ENCODE peak calls at places on chromosomes 12 and 14, in five cellular contexts. One of them, this sample, is unnamed.

GRCh38 chr14:102150636-102151195 is 11.0 kb downstream of the WDR20 start:
- DNase-seq in mammary epithelial cell: no peak
- DNase-seq in tibial nerve: no peak
- DNase-seq in colonic mucosa: no peak
- DNase-seq in CD4-positive, alpha-beta T cell: no peak
- DNase-seq in this sample: no peak

GRCh38 chr14:95163132-95163531 is 5.8 kb upstream of the DICER1 start:
- DNase-seq in mammary epithelial cell: no peak
- DNase-seq in tibial nerve: no peak
- DNase-seq in colonic mucosa: no peak
- DNase-seq in CD4-positive, alpha-beta T cell: no peak
- DNase-seq in this sample: no peak

GRCh38 chr12:14249368-14249767 is 116.1 kb upstream of the ATF7IP start:
- DNase-seq in mammary epithelial cell: peak; percentile 46
- DNase-seq in tibial nerve: no peak
- DNase-seq in colonic mucosa: no peak
- DNase-seq in CD4-positive, alpha-beta T cell: no peak
- DNase-seq in this sample: no peak

GRCh38 chr12:130357241-130357640 is 19.6 kb downstream of the PIWIL1 start:
- DNase-seq in mammary epithelial cell: no peak
- DNase-seq in tibial nerve: no peak
- DNase-seq in colonic mucosa: no peak
- DNase-seq in CD4-positive, alpha-beta T cell: no peak
- DNase-seq in this sample: no peak

GRCh38 chr12:122352394-122352793 is 70.1 kb downstream of the CLIP1 start:
- DNase-seq in mammary epithelial cell: no peak
- DNase-seq in tibial nerve: no peak
- DNase-seq in colonic mucosa: no peak
- DNase-seq in CD4-positive, alpha-beta T cell: no peak
- DNase-seq in this sample: no peak

GRCh38 chr12:12010277-12011031 is 60.3 kb upstream of the BCL2L14 start:
- DNase-seq in mammary epithelial cell: peak; percentile 88
- DNase-seq in tibial nerve: peak; percentile 40
- DNase-seq in colonic mucosa: peak; percentile 46
- DNase-seq in CD4-positive, alpha-beta T cell: no peak
- DNase-seq in this sample: no peak

GRCh38 chr12:121060149-121061001 is 21.3 kb upstream of the OASL start:
- DNase-seq in mammary epithelial cell: no peak
- DNase-seq in tibial nerve: no peak
- DNase-seq in colonic mucosa: peak; percentile 29
- DNase-seq in CD4-positive, alpha-beta T cell: peak; percentile 51
- DNase-seq in this sample: no peak

GRCh38 chr14:21528381-21529348 is 2.5 kb upstream of the SALL2 start:
- DNase-seq in mammary epithelial cell: no peak
- DNase-seq in tibial nerve: no peak
- DNase-seq in colonic mucosa: no peak
- DNase-seq in CD4-positive, alpha-beta T cell: no peak
- DNase-seq in this sample: no peak

GRCh38 chr12:107522692-107523477 is 162.7 kb upstream of the PWP1 start:
- DNase-seq in mammary epithelial cell: no peak
- DNase-seq in tibial nerve: no peak
- DNase-seq in colonic mucosa: no peak
- DNase-seq in CD4-positive, alpha-beta T cell: no peak
- DNase-seq in this sample: no peak

GRCh38 chr14:89924224-89924623 is 30.3 kb downstream of the EFCAB11 start:
- DNase-seq in mammary epithelial cell: no peak
- DNase-seq in tibial nerve: no peak
- DNase-seq in colonic mucosa: no peak
- DNase-seq in CD4-positive, alpha-beta T cell: no peak
- DNase-seq in this sample: no peak

GRCh38 chr12:4137015-4137414 is 136.5 kb upstream of the CCND2 start:
- DNase-seq in mammary epithelial cell: no peak
- DNase-seq in tibial nerve: no peak
- DNase-seq in colonic mucosa: no peak
- DNase-seq in CD4-positive, alpha-beta T cell: no peak
- DNase-seq in this sample: no peak

GRCh38 chr12:51886021-51886710 is 1.7 kb upstream of the ANKRD33 start:
- DNase-seq in mammary epithelial cell: peak; percentile 73
- DNase-seq in tibial nerve: peak; percentile 85
- DNase-seq in colonic mucosa: peak; percentile 59
- DNase-seq in CD4-positive, alpha-beta T cell: peak; percentile 40
- DNase-seq in this sample: peak; percentile 55

GRCh38 chr14:69713127-69713800 is 53.7 kb upstream of the SRSF5 start:
- DNase-seq in mammary epithelial cell: peak; percentile 88
- DNase-seq in tibial nerve: no peak
- DNase-seq in colonic mucosa: no peak
- DNase-seq in CD4-positive, alpha-beta T cell: no peak
- DNase-seq in this sample: peak; percentile 79

GRCh38 chr14:91402278-91403068 is 15.1 kb downstream of the CCDC88C start:
- DNase-seq in mammary epithelial cell: no peak
- DNase-seq in tibial nerve: no peak
- DNase-seq in colonic mucosa: peak; percentile 84
- DNase-seq in CD4-positive, alpha-beta T cell: no peak
- DNase-seq in this sample: no peak

GRCh38 chr12:131862994-131863710 is 31.3 kb upstream of the ULK1 start:
- DNase-seq in mammary epithelial cell: no peak
- DNase-seq in tibial nerve: no peak
- DNase-seq in colonic mucosa: no peak
- DNase-seq in CD4-positive, alpha-beta T cell: no peak
- DNase-seq in this sample: peak; percentile 51

GRCh38 chr12:20601668-20602280 is 93.4 kb upstream of the SLCO1C1 start:
- DNase-seq in mammary epithelial cell: no peak
- DNase-seq in tibial nerve: no peak
- DNase-seq in colonic mucosa: no peak
- DNase-seq in CD4-positive, alpha-beta T cell: no peak
- DNase-seq in this sample: peak; percentile 1

GRCh38 chr14:95875831-95876768 is 532 bp upstream of the TUNAR start:
- DNase-seq in mammary epithelial cell: no peak
- DNase-seq in tibial nerve: no peak
- DNase-seq in colonic mucosa: no peak
- DNase-seq in CD4-positive, alpha-beta T cell: no peak
- DNase-seq in this sample: no peak

GRCh38 chr14:52355016-52355430 is 40.9 kb downstream of the PTGER2 start:
- DNase-seq in mammary epithelial cell: peak; percentile 88
- DNase-seq in tibial nerve: no peak
- DNase-seq in colonic mucosa: no peak
- DNase-seq in CD4-positive, alpha-beta T cell: no peak
- DNase-seq in this sample: peak; percentile 60

GRCh38 chr14:86865934-86866333 is 1127.0 kb downstream of the GALC start:
- DNase-seq in mammary epithelial cell: no peak
- DNase-seq in tibial nerve: no peak
- DNase-seq in colonic mucosa: no peak
- DNase-seq in CD4-positive, alpha-beta T cell: no peak
- DNase-seq in this sample: no peak

GRCh38 chr14:96100171-96101064 is 61.3 kb downstream of the C14orf132 start:
- DNase-seq in mammary epithelial cell: peak; percentile 57
- DNase-seq in tibial nerve: peak; percentile 89
- DNase-seq in colonic mucosa: peak; percentile 85
- DNase-seq in CD4-positive, alpha-beta T cell: peak; percentile 56
- DNase-seq in this sample: peak; percentile 74

GRCh38 chr12:15978431-15978950 is 67.4 kb downstream of the DERA start:
- DNase-seq in mammary epithelial cell: peak; percentile 19
- DNase-seq in tibial nerve: no peak
- DNase-seq in colonic mucosa: no peak
- DNase-seq in CD4-positive, alpha-beta T cell: no peak
- DNase-seq in this sample: peak; percentile 20

GRCh38 chr12:26732010-26732908 is 100.7 kb downstream of the ITPR2 start:
- DNase-seq in mammary epithelial cell: no peak
- DNase-seq in tibial nerve: no peak
- DNase-seq in colonic mucosa: no peak
- DNase-seq in CD4-positive, alpha-beta T cell: no peak
- DNase-seq in this sample: no peak

GRCh38 chr12:115411121-115411520 is 727.1 kb upstream of the TBX3 start:
- DNase-seq in mammary epithelial cell: no peak
- DNase-seq in tibial nerve: no peak
- DNase-seq in colonic mucosa: no peak
- DNase-seq in CD4-positive, alpha-beta T cell: no peak
- DNase-seq in this sample: no peak

GRCh38 chr12:112126000-112126431 is 656 bp downstream of the TRAFD1 start:
- DNase-seq in mammary epithelial cell: no peak
- DNase-seq in tibial nerve: no peak
- DNase-seq in colonic mucosa: no peak
- DNase-seq in CD4-positive, alpha-beta T cell: no peak
- DNase-seq in this sample: peak; percentile 24

GRCh38 chr12:26830783-26831601 is 2.0 kb downstream of the ITPR2 start:
- DNase-seq in mammary epithelial cell: no peak
- DNase-seq in tibial nerve: no peak
- DNase-seq in colonic mucosa: no peak
- DNase-seq in CD4-positive, alpha-beta T cell: no peak
- DNase-seq in this sample: no peak

GRCh38 chr14:96095581-96096476 is 56.7 kb downstream of the C14orf132 start:
- DNase-seq in mammary epithelial cell: peak; percentile 86
- DNase-seq in tibial nerve: no peak
- DNase-seq in colonic mucosa: peak; percentile 40
- DNase-seq in CD4-positive, alpha-beta T cell: no peak
- DNase-seq in this sample: peak; percentile 59

GRCh38 chr14:102007916-102008418 is 43.6 kb downstream of the DYNC1H1 start:
- DNase-seq in mammary epithelial cell: no peak
- DNase-seq in tibial nerve: no peak
- DNase-seq in colonic mucosa: no peak
- DNase-seq in CD4-positive, alpha-beta T cell: no peak
- DNase-seq in this sample: no peak

GRCh38 chr12:470133-470532 is 10.4 kb downstream of the B4GALNT3 start:
- DNase-seq in mammary epithelial cell: no peak
- DNase-seq in tibial nerve: no peak
- DNase-seq in colonic mucosa: no peak
- DNase-seq in CD4-positive, alpha-beta T cell: no peak
- DNase-seq in this sample: no peak

GRCh38 chr14:69037790-69038448 is 58.8 kb upstream of the ACTN1 start:
- DNase-seq in mammary epithelial cell: peak; percentile 30
- DNase-seq in tibial nerve: no peak
- DNase-seq in colonic mucosa: no peak
- DNase-seq in CD4-positive, alpha-beta T cell: no peak
- DNase-seq in this sample: no peak

GRCh38 chr12:119725523-119725922 is 57.6 kb downstream of the PRKAB1 start:
- DNase-seq in mammary epithelial cell: no peak
- DNase-seq in tibial nerve: no peak
- DNase-seq in colonic mucosa: no peak
- DNase-seq in CD4-positive, alpha-beta T cell: no peak
- DNase-seq in this sample: no peak

GRCh38 chr12:110249716-110250225 is 31.3 kb upstream of the ATP2A2 start:
- DNase-seq in mammary epithelial cell: no peak
- DNase-seq in tibial nerve: no peak
- DNase-seq in colonic mucosa: peak; percentile 78
- DNase-seq in CD4-positive, alpha-beta T cell: no peak
- DNase-seq in this sample: no peak

GRCh38 chr14:26255213-26255612 is 342.6 kb downstream of the NOVA1 start:
- DNase-seq in mammary epithelial cell: no peak
- DNase-seq in tibial nerve: peak; percentile 49
- DNase-seq in colonic mucosa: no peak
- DNase-seq in CD4-positive, alpha-beta T cell: no peak
- DNase-seq in this sample: peak; percentile 1
- TF ChIP-seq CTCF in mammary epithelial cell: peak; percentile 28
- TF ChIP-seq CTCF in tibial nerve: peak; percentile 11
- TF ChIP-seq CTCF in colonic mucosa: no peak
- TF ChIP-seq CTCF in CD4-positive, alpha-beta T cell: no peak
- TF ChIP-seq CTCF in this sample: peak; percentile 16

DNA sequence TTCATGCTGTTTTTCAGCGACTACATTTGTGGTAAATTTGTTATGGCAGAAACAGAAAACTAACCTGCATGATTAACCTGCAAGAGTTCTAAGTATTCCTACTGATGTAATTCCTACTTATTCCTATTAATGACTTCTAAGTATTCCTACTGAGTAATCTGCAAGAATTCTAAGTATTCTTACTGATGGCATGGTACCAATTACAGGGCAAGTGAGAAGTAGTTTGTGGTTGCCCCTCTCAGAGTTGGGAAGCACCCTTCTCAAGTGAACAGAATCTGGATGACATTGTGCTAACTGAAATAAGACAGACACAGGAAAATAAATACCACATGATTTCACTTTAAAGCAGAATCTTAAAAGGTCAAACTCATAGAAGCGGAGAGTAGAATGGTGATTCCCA is 100.9 kb upstream of the CPNE8 start:
- DNase-seq in mammary epithelial cell: no peak
- DNase-seq in tibial nerve: no peak
- DNase-seq in colonic mucosa: no peak
- DNase-seq in CD4-positive, alpha-beta T cell: no peak
- DNase-seq in this sample: no peak
- H3K27ac ChIP-seq in mammary epithelial cell: no peak overlapping the region
- H3K27ac ChIP-seq in tibial nerve: no peak overlapping the region
- H3K27ac ChIP-seq in colonic mucosa: no peak overlapping the region
- H3K27ac ChIP-seq in CD4-positive, alpha-beta T cell: no peak overlapping the region
- H3K27ac ChIP-seq in this sample: no peak overlapping the region

DNA sequence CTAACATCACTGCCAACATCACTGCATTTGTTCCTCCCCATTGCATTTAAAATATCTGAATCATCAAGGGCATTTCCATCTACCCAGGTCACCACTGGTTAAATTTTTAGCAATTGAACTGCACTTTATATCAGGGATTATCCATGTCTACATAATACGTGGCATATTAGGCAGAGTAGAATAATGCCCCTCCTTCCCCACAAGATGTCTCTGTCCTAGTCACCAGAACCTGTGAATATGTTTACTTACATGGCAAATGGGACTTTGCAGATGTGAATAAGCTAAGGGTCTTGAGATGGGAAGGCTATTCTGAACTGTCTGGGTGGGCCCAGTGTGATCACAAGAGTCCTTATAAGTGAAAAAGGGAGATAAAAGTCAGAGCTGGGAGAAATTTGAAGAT is 181.7 kb upstream of the ARID2 start:
- DNase-seq in mammary epithelial cell: no peak
- DNase-seq in tibial nerve: no peak
- DNase-seq in colonic mucosa: no peak
- DNase-seq in CD4-positive, alpha-beta T cell: no peak
- DNase-seq in this sample: no peak
- TF ChIP-seq CTCF in mammary epithelial cell: no peak
- TF ChIP-seq CTCF in tibial nerve: no peak
- TF ChIP-seq CTCF in colonic mucosa: no peak
- TF ChIP-seq CTCF in CD4-positive, alpha-beta T cell: no peak
- TF ChIP-seq CTCF in this sample: no peak

GRCh38 chr14:74501135-74501614 is 7.6 kb downstream of the ISCA2 start:
- DNase-seq in mammary epithelial cell: peak; percentile 66
- DNase-seq in tibial nerve: peak; percentile 75
- DNase-seq in colonic mucosa: peak; percentile 32
- DNase-seq in CD4-positive, alpha-beta T cell: no peak
- DNase-seq in this sample: no peak
- H3K27ac ChIP-seq in mammary epithelial cell: no peak overlapping the region
- H3K27ac ChIP-seq in tibial nerve: no peak overlapping the region
- H3K27ac ChIP-seq in colonic mucosa: no peak overlapping the region
- H3K27ac ChIP-seq in CD4-positive, alpha-beta T cell: no peak overlapping the region
- H3K27ac ChIP-seq in this sample: peak overlapping the region; percentile 51

This sample was measured in RWPE1.